ENCODE peak calls at places on chromosome 5, in nine cellular contexts. One of them, this sample, is unnamed.

GRCh38 chr5:68315679-68316271 is 100.2 kb downstream of the PIK3R1 start:
- DNase-seq in RPMI7951: peak
- DNase-seq in activated T-cell treated with anti-CD3 and anti-CD28 coated beads, Interleukin-2, amount 50 U/mL, for 4 hours: peak
- DNase-seq in NCI-H774: no peak
- DNase-seq in aorta: no peak
- DNase-seq in RPMI8226: no peak
- DNase-seq in Right ventricle myocardium superior: no peak
- DNase-seq in ecto neural progenitor cell: no peak
- DNase-seq in type B pancreatic cell: no peak
- DNase-seq in this sample: peak

GRCh38 chr5:25006734-25007133 is 362.0 kb upstream of the CDH10 start:
- DNase-seq in RPMI7951: peak
- DNase-seq in activated T-cell treated with anti-CD3 and anti-CD28 coated beads, Interleukin-2, amount 50 U/mL, for 4 hours: no peak
- DNase-seq in NCI-H774: peak
- DNase-seq in aorta: no peak
- DNase-seq in RPMI8226: no peak
- DNase-seq in Right ventricle myocardium superior: no peak
- DNase-seq in ecto neural progenitor cell: no peak
- DNase-seq in type B pancreatic cell: no peak
- DNase-seq in this sample: no peak

GRCh38 chr5:83899351-83899970 is 178.8 kb upstream of the HAPLN1 start:
- DNase-seq in RPMI7951: no peak
- DNase-seq in activated T-cell treated with anti-CD3 and anti-CD28 coated beads, Interleukin-2, amount 50 U/mL, for 4 hours: no peak
- DNase-seq in NCI-H774: no peak
- DNase-seq in aorta: no peak
- DNase-seq in RPMI8226: no peak
- DNase-seq in Right ventricle myocardium superior: no peak
- DNase-seq in ecto neural progenitor cell: no peak
- DNase-seq in type B pancreatic cell: no peak
- DNase-seq in this sample: no peak

GRCh38 chr5:54743997-54744788 is 226.6 kb downstream of the SNX18 start:
- DNase-seq in RPMI7951: peak
- DNase-seq in activated T-cell treated with anti-CD3 and anti-CD28 coated beads, Interleukin-2, amount 50 U/mL, for 4 hours: peak
- DNase-seq in NCI-H774: no peak
- DNase-seq in aorta: no peak
- DNase-seq in RPMI8226: peak
- DNase-seq in Right ventricle myocardium superior: no peak
- DNase-seq in ecto neural progenitor cell: no peak
- DNase-seq in type B pancreatic cell: no peak
- DNase-seq in this sample: peak

GRCh38 chr5:96315431-96315830 is 117.6 kb downstream of the PCSK1 start:
- DNase-seq in RPMI7951: no peak
- DNase-seq in activated T-cell treated with anti-CD3 and anti-CD28 coated beads, Interleukin-2, amount 50 U/mL, for 4 hours: no peak
- DNase-seq in NCI-H774: no peak
- DNase-seq in aorta: no peak
- DNase-seq in RPMI8226: no peak
- DNase-seq in Right ventricle myocardium superior: no peak
- DNase-seq in ecto neural progenitor cell: no peak
- DNase-seq in type B pancreatic cell: no peak
- DNase-seq in this sample: no peak

GRCh38 chr5:179306191-179307005 is 38.9 kb downstream of the ADAMTS2 start:
- DNase-seq in RPMI7951: no peak
- DNase-seq in activated T-cell treated with anti-CD3 and anti-CD28 coated beads, Interleukin-2, amount 50 U/mL, for 4 hours: no peak
- DNase-seq in NCI-H774: no peak
- DNase-seq in aorta: peak
- DNase-seq in RPMI8226: no peak
- DNase-seq in Right ventricle myocardium superior: no peak
- DNase-seq in ecto neural progenitor cell: no peak
- DNase-seq in type B pancreatic cell: no peak
- DNase-seq in this sample: no peak

GRCh38 chr5:154857091-154857533 is 1.3 kb upstream of the CNOT8 start:
- DNase-seq in RPMI7951: no peak
- DNase-seq in activated T-cell treated with anti-CD3 and anti-CD28 coated beads, Interleukin-2, amount 50 U/mL, for 4 hours: peak
- DNase-seq in NCI-H774: peak
- DNase-seq in aorta: peak
- DNase-seq in RPMI8226: peak
- DNase-seq in Right ventricle myocardium superior: peak
- DNase-seq in ecto neural progenitor cell: no peak
- DNase-seq in type B pancreatic cell: no peak
- DNase-seq in this sample: peak

GRCh38 chr5:31811210-31811609 is 172.3 kb downstream of the PDZD2 start:
- DNase-seq in RPMI7951: peak
- DNase-seq in activated T-cell treated with anti-CD3 and anti-CD28 coated beads, Interleukin-2, amount 50 U/mL, for 4 hours: no peak
- DNase-seq in NCI-H774: no peak
- DNase-seq in aorta: no peak
- DNase-seq in RPMI8226: no peak
- DNase-seq in Right ventricle myocardium superior: no peak
- DNase-seq in ecto neural progenitor cell: no peak
- DNase-seq in type B pancreatic cell: no peak
- DNase-seq in this sample: no peak

GRCh38 chr5:457195-457961 is 14.4 kb downstream of the EXOC3 start:
- DNase-seq in RPMI7951: no peak
- DNase-seq in activated T-cell treated with anti-CD3 and anti-CD28 coated beads, Interleukin-2, amount 50 U/mL, for 4 hours: peak
- DNase-seq in NCI-H774: no peak
- DNase-seq in aorta: peak
- DNase-seq in RPMI8226: no peak
- DNase-seq in Right ventricle myocardium superior: peak
- DNase-seq in ecto neural progenitor cell: no peak
- DNase-seq in type B pancreatic cell: no peak
- DNase-seq in this sample: no peak

GRCh38 chr5:176837707-176838115 is 27.4 kb downstream of the UNC5A start:
- DNase-seq in RPMI7951: peak
- DNase-seq in activated T-cell treated with anti-CD3 and anti-CD28 coated beads, Interleukin-2, amount 50 U/mL, for 4 hours: peak
- DNase-seq in NCI-H774: no peak
- DNase-seq in aorta: peak
- DNase-seq in RPMI8226: peak
- DNase-seq in Right ventricle myocardium superior: peak
- DNase-seq in ecto neural progenitor cell: peak
- DNase-seq in type B pancreatic cell: peak
- DNase-seq in this sample: peak

GRCh38 chr5:16934123-16934522 is 2.0 kb downstream of the MYO10 start:
- DNase-seq in RPMI7951: peak
- DNase-seq in activated T-cell treated with anti-CD3 and anti-CD28 coated beads, Interleukin-2, amount 50 U/mL, for 4 hours: no peak
- DNase-seq in NCI-H774: no peak
- DNase-seq in aorta: no peak
- DNase-seq in RPMI8226: peak
- DNase-seq in Right ventricle myocardium superior: peak
- DNase-seq in ecto neural progenitor cell: peak
- DNase-seq in type B pancreatic cell: peak
- DNase-seq in this sample: no peak

GRCh38 chr5:177132504-177133118 is 962 bp upstream of the NSD1 start:
- DNase-seq in RPMI7951: no peak
- DNase-seq in activated T-cell treated with anti-CD3 and anti-CD28 coated beads, Interleukin-2, amount 50 U/mL, for 4 hours: peak
- DNase-seq in NCI-H774: no peak
- DNase-seq in aorta: no peak
- DNase-seq in RPMI8226: no peak
- DNase-seq in Right ventricle myocardium superior: no peak
- DNase-seq in ecto neural progenitor cell: no peak
- DNase-seq in type B pancreatic cell: peak
- DNase-seq in this sample: peak